ENCODE peak calls at places on chromosome 4, in four cellular contexts. O is midbrain, P is ACHN, J is T-cell. F is an unnamed sample.
A peak's percentile ranks its signal among the peaks of the same experiment; 100 is the strongest.

GRCh38 chr4:25439913-25440477 is 62.9 kb downstream of the ANAPC4 start:
- DNase-seq in O (peak; percentile 82), P (peak; percentile 71), J (no peak), F (peak; percentile 17)

GRCh38 chr4:3820016-3820805 is 54.0 kb downstream of the ADRA2C start:
- DNase-seq in O (no peak), P (no peak), J (no peak), F (no peak)

GRCh38 chr4:47750771-47751170 is 87.1 kb downstream of the CORIN start:
- DNase-seq in O (no peak), P (no peak), J (no peak), F (no peak)

GRCh38 chr4:6493668-6494304 is 21.4 kb upstream of the PPP2R2C start:
- DNase-seq in O (no peak), P (no peak), J (no peak), F (no peak)

GRCh38 chr4:176584031-176584430 is 208.7 kb downstream of the VEGFC start:
- DNase-seq in O (no peak), P (no peak), J (no peak), F (no peak)

GRCh38 chr4:43132010-43132582 is 239.6 kb downstream of the GRXCR1 start:
- DNase-seq in O (peak; percentile 64), P (peak; percentile 57), J (no peak), F (no peak)

GRCh38 chr4:166043801-166044200 is 170.8 kb downstream of the TLL1 start:
- DNase-seq in O (no peak), P (no peak), J (no peak), F (no peak)

GRCh38 chr4:123444298-123444731 is 47.7 kb downstream of the SPRY1 start:
- DNase-seq in O (no peak), P (no peak), J (peak; percentile 6), F (no peak)

GRCh38 chr4:53601251-53601764 is 10.0 kb upstream of the LNX1 start:
- DNase-seq in O (no peak), P (peak; percentile 7), J (no peak), F (no peak)

GRCh38 chr4:156505341-156505955 is 466.2 kb downstream of the PDGFC start:
- DNase-seq in O (no peak), P (no peak), J (no peak), F (no peak)

GRCh38 chr4:148574502-148574901 is 132.3 kb upstream of the NR3C2 start:
- DNase-seq in O (no peak), P (no peak), J (no peak), F (no peak)

GRCh38 chr4:150130953-150131352 is 52.7 kb downstream of the DCLK2 start:
- DNase-seq in O (no peak), P (no peak), J (no peak), F (no peak)

GRCh38 chr4:93791570-93792195 is 36.9 kb upstream of the ATOH1 start:
- DNase-seq in O (peak; percentile 68), P (peak; percentile 58), J (no peak), F (no peak)